ENCODE peak calls at places on chromosome 11, in ten cellular contexts. S, O, I, L, B, F, Q, Z, R and T are unnamed samples.
A peak's percentile ranks its signal among the peaks of the same experiment; 100 is the strongest.

GRCh38 chr11:74462009-74462408 is 5.3 kb downstream of the KCNE3 start:
- DNase-seq in Q (peak; percentile 84), O (peak; percentile 76), F (no peak), B (peak; percentile 73), I (peak; percentile 61), S (peak; percentile 91), R (peak; percentile 40), L (no peak), Z (no peak), T (peak; percentile 57)

GRCh38 chr11:75079546-75079945 is 17.1 kb downstream of the OR2AT4 start:
- DNase-seq in F (no peak), O (no peak), R (no peak), Q (no peak), B (no peak), L (no peak), I (no peak), S (no peak), Z (no peak), T (no peak)

GRCh38 chr11:116108161-116108560 is 603.9 kb upstream of the CADM1 start:
- DNase-seq in R (no peak), S (no peak), L (no peak), O (no peak), Q (no peak), I (no peak), B (no peak), Z (no peak), F (no peak), T (no peak)

GRCh38 chr11:60700689-60701508 is 1.5 kb downstream of the MS4A8 start:
- DNase-seq in Q (peak; percentile 37), B (no peak), R (peak; percentile 72), O (peak; percentile 21), S (peak; percentile 38), I (peak; percentile 53), F (no peak), L (peak; percentile 48), Z (no peak), T (no peak)

GRCh38 chr11:126158054-126158791 is 53.2 kb downstream of the RPUSD4 start:
- DNase-seq in L (no peak), B (no peak), S (no peak), Q (no peak), F (no peak), R (no peak), I (no peak), Z (no peak), O (no peak), T (no peak)

GRCh38 chr11:124467376-124468061 is 22.0 kb upstream of the OR8B8 start:
- DNase-seq in R (no peak), I (no peak), B (no peak), O (no peak), F (peak; percentile 2), Q (no peak), L (no peak), S (no peak), Z (no peak), T (no peak)

GRCh38 chr11:133966924-133967598 is 10.3 kb upstream of the IGSF9B start:
- DNase-seq in I (peak; percentile 32), S (no peak), R (peak; percentile 67), Z (peak; percentile 87), B (no peak), L (no peak), O (no peak), F (no peak), Q (no peak), T (no peak)

GRCh38 chr11:90701040-90701439 is 478.2 kb upstream of the CHORDC1 start:
- DNase-seq in I (no peak), O (no peak), F (no peak), B (no peak), L (no peak), Z (no peak), S (no peak), Q (no peak), R (no peak), T (no peak)

GRCh38 chr11:94217705-94218104 is 86.7 kb upstream of the IZUMO1R start:
- DNase-seq in L (no peak), I (no peak), S (no peak), F (no peak), B (no peak), O (no peak), Z (no peak), Q (no peak), R (no peak), T (no peak)

GRCh38 chr11:23723861-23724260 is 773.0 kb upstream of the LUZP2 start:
- DNase-seq in B (no peak), F (peak; percentile 43), Z (no peak), Q (no peak), R (no peak), I (no peak), O (no peak), S (no peak), L (no peak), T (no peak)

GRCh38 chr11:26193714-26194373 is 138.1 kb upstream of the ANO3 start:
- DNase-seq in Z (no peak), Q (no peak), L (no peak), I (no peak), S (no peak), O (no peak), B (no peak), F (peak; percentile 22), R (no peak), T (no peak)

GRCh38 chr11:76666408-76666807 is 4.1 kb downstream of the LRRC32 start:
- DNase-seq in O (no peak), I (peak; percentile 14), L (no peak), S (no peak), R (peak; percentile 74), Z (no peak), Q (no peak), B (no peak), F (peak; percentile 46), T (no peak)
- H3K4me3 ChIP-seq in O (no peak overlapping the region), I (no peak overlapping the region), L (no peak overlapping the region), S (peak overlapping the region; percentile 49), R (no peak overlapping the region), Z (no peak overlapping the region), Q (peak overlapping the region; percentile 5), B (peak overlapping the region; percentile 10), F (no peak overlapping the region), T (peak overlapping the region; percentile 73)

DNA sequence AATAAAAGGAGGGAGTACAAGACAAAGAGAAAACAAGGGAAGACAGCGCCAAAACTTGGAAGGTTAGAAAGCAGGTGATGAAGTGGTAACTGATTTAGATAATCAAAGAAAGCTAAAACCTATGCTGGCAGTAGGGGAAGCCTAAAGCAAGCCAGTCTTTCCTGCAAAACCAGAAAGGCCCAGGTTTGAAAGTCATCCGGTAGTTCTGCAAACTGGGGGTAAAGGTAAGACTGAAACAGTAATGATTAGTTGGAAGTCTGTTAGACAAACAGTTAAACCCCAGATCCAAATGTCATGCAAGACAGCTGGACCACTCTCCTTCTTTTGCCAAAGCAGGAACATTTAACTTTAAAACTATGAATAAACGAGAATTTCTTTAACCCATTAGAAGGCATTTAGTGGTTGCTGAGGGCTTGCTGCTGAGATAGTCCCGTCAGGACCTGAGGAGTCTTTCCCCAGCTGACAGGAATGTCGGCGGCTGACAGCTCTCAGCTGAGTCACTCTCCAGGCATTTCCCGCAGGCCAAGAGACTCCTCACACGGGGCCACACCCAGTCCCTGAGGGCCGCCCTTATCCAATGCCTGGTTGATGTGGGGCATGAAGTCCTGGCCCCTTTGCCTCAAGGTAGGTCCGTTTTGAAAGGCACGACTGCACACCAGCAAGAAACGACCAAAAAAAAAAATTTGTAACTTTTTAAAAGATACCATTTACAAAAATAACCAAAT is 36.3 kb upstream of the CFAP300 start:
- DNase-seq in B (peak; percentile 56), S (peak; percentile 74), R (peak; percentile 66), O (no peak), F (peak; percentile 82), Q (peak; percentile 81), I (peak; percentile 79), L (peak; percentile 32), Z (no peak), T (peak; percentile 62)
- H3K4me1 ChIP-seq in B (no peaks in the 10 kb centered on the region), S (peaks cover 10% of the 10 kb centered on the region), R (no peaks in the 10 kb centered on the region), O (no peaks in the 10 kb centered on the region), F (peaks cover 10% of the 10 kb centered on the region), Q (peaks cover 2% of the 10 kb centered on the region), I (peaks cover 12% of the 10 kb centered on the region), L (no peaks in the 10 kb centered on the region), Z (no peaks in the 10 kb centered on the region), T (peaks cover 3% of the 10 kb centered on the region)

DNA sequence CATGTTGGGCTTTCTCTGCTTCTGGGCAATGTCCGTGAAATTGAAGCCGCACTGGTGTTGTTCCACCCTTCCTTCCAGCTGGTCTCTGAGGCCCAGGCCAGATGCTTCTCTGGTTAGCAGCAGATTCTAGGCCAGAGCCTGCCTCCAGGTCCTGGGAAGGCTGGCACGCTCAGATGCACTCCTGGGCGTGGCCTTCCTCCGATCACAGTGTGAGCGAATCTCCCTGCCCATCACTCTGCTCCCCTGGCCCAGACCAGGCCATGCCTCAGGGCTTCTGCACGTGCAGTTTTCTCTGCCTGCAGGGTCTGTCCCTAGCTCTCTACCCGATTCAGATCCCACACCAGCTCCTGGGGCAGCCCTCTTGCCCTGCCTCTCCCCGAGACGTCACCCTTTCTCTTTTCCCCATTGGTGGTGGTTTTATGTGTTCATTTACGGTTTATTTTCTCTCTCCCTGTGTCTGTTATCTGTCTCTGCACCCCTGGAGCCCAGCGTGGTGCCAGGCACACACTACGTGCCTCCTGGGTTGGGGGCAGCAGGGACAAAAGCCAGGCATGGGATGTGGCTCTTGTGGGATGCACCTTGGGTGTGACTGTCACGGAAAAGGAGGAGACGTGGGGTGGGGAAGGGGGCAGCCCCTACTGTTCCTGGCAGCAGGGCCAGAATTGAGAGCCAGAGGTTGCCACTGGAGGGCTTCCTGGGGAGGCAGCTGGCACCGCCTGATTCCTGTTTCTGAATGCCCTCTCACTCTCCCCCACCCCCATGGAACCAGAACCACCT is 66.0 kb downstream of the KCNQ1 start:
- DNase-seq in I (peak; percentile 6), S (peak; percentile 50), R (no peak), B (no peak), Z (no peak), L (no peak), O (peak; percentile 6), F (no peak), Q (peak; percentile 17), T (no peak)
- H3K27ac ChIP-seq in I (no peak overlapping the region), S (peak overlapping the region; percentile 80), R (no peak overlapping the region), B (peak overlapping the region; percentile 6), Z (no peak overlapping the region), L (no peak overlapping the region), O (no peak overlapping the region), F (no peak overlapping the region), Q (no peak overlapping the region), T (no peak overlapping the region)

GRCh38 chr11:12285106-12285505 is 92.3 kb upstream of the PARVA start:
- DNase-seq in F (peak; percentile 98), S (peak; percentile 53), O (no peak), Q (peak; percentile 11), B (peak; percentile 4), L (no peak), R (no peak), Z (no peak), I (no peak), T (no peak)
- H3K4me3 ChIP-seq in F (no peak overlapping the region), S (no peak overlapping the region), O (no peak overlapping the region), Q (no peak overlapping the region), B (no peak overlapping the region), L (no peak overlapping the region), R (no peak overlapping the region), Z (no peak overlapping the region), I (no peak overlapping the region), T (no peak overlapping the region)

GRCh38 chr11:110432713-110433392 is 3.1 kb downstream of the FDX1 start:
- DNase-seq in L (no peak), Q (no peak), F (peak; percentile 60), R (peak; percentile 2), Z (no peak), S (no peak), I (no peak), O (no peak), B (no peak), T (no peak)
- H3K4me1 ChIP-seq in L (peaks cover 6% of the 10 kb centered on the region), Q (peaks cover 4% of the 10 kb centered on the region), F (peaks cover 11% of the 10 kb centered on the region), R (peaks cover 5% of the 10 kb centered on the region), Z (peaks cover 37% of the 10 kb centered on the region), S (peaks cover 42% of the 10 kb centered on the region), I (peaks cover 26% of the 10 kb centered on the region), O (peaks cover 3% of the 10 kb centered on the region), B (peaks cover 6% of the 10 kb centered on the region), T (peaks cover 42% of the 10 kb centered on the region)